ENCODE peak calls at places on chromosome 18, in ten cellular contexts. A is IMR-90, K is pancreas, Q is AG04449, W is transverse colon, D is body of pancreas, G is choroid plexus epithelial cell, T is AG10803, Y is hepatocyte, V is fibroblast of lung. N is an unnamed sample.

GRCh38 chr18:48713302-48713701 is 174.5 kb downstream of the CTIF start:
- DNase-seq in A (no peak), K (no peak), Q (no peak), W (no peak), D (peak; percentile 18), G (no peak), T (no peak), Y (no peak), V (no peak), N (peak; percentile 84)

GRCh38 chr18:25283769-25284168 is 68.2 kb downstream of the ZNF521 start:
- DNase-seq in A (no peak), K (no peak), Q (no peak), W (no peak), D (no peak), G (no peak), T (peak; percentile 28), Y (no peak), V (no peak), N (no peak)

GRCh38 chr18:36394486-36394885 is 97.0 kb downstream of the FHOD3 start:
- DNase-seq in A (no peak), K (no peak), Q (no peak), W (no peak), D (no peak), G (no peak), T (no peak), Y (no peak), V (no peak), N (no peak)

GRCh38 chr18:45050712-45051639 is 370.3 kb downstream of the SETBP1 start:
- DNase-seq in A (peak; percentile 96), K (no peak), Q (peak; percentile 60), W (no peak), D (no peak), G (peak; percentile 75), T (peak; percentile 87), Y (peak; percentile 68), V (peak; percentile 93), N (no peak)

GRCh38 chr18:68847219-68847860 is 49.5 kb downstream of the CCDC102B start:
- DNase-seq in A (peak; percentile 63), K (no peak), Q (no peak), W (no peak), D (no peak), G (peak; percentile 71), T (peak; percentile 48), Y (peak; percentile 16), V (peak; percentile 35), N (no peak)

GRCh38 chr18:48629730-48630324 is 91.0 kb downstream of the CTIF start:
- DNase-seq in A (peak; percentile 100), K (no peak), Q (peak; percentile 98), W (no peak), D (no peak), G (peak; percentile 93), T (peak; percentile 99), Y (peak; percentile 66), V (peak; percentile 99), N (no peak)

GRCh38 chr18:75784413-75784812 is 356.9 kb upstream of the SMIM21 start:
- DNase-seq in A (no peak), K (no peak), Q (no peak), W (no peak), D (no peak), G (no peak), T (no peak), Y (no peak), V (no peak), N (no peak)

GRCh38 chr18:71673954-71674353 is 870.2 kb downstream of the CBLN2 start:
- DNase-seq in A (no peak), K (no peak), Q (no peak), W (no peak), D (no peak), G (no peak), T (no peak), Y (no peak), V (no peak), N (no peak)

GRCh38 chr18:61948842-61949438 is 56.1 kb upstream of the RNF152 start:
- DNase-seq in A (no peak), K (no peak), Q (no peak), W (no peak), D (no peak), G (peak; percentile 20), T (no peak), Y (no peak), V (no peak), N (no peak)

GRCh38 chr18:39732918-39733317 is 2167.3 kb upstream of the CELF4 start:
- DNase-seq in A (no peak), K (no peak), Q (no peak), W (no peak), D (no peak), G (no peak), T (no peak), Y (no peak), V (no peak), N (no peak)
- TF ChIP-seq CTCF in A (peak; percentile 10), K (no peak), Q (no peak), W (no peak), D (no peak), G (peak; percentile 30), T (no peak), Y (no peak), V (no peak), N (no peak)

DNA sequence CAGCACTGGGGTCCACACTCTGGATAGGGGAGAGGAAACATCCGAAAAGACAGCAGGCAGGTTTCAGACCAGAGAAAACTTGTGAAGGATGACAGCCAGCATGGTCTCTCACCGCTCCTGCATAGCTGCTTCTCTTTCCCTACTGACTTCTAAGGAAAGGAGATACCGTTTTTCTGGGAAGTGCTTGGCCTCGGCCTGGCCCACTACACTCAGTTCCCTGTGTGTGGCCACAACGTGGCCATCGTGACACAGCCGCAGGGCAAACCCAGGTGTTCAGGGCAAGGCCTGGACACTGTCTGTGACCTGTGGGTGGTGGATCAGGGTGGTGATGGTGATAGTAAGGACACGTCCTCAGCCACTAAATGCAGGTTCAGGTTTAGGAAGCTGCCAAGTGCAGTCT is 34.2 kb upstream of the ACAA2 start:
- DNase-seq in A (no peak), K (no peak), Q (no peak), W (no peak), D (no peak), G (no peak), T (no peak), Y (no peak), V (no peak), N (no peak)
- H3K4me3 ChIP-seq in A (no peak overlapping the region), K (no peak overlapping the region), Q (no peak overlapping the region), W (no peak overlapping the region), D (no peak overlapping the region), G (no peak overlapping the region), T (no peak overlapping the region), Y (no peak overlapping the region), V (no peak overlapping the region), N (no peak overlapping the region)

DNA sequence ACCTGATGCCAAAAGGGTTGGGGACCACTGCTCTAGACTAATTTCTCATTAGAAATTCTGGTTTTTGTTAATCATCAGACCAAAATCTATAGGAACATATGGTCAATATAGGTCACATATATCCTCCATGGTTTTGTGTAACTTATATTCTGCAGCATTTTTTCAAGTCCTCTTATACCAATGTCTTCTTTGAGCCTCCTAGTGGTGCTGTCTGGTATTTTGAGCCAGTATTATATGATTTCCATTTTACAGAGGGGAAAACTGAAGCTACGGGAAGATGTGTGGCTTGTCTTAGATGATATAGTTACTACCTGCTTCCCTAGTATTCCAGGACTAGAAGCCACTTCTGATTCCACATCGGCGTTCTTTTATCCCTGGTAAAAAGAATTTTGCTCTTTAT is 13.8 kb downstream of the MAPK4 start:
- DNase-seq in A (no peak), K (no peak), Q (no peak), W (no peak), D (no peak), G (peak; percentile 6), T (no peak), Y (no peak), V (no peak), N (no peak)
- TF ChIP-seq CTCF in A (no peak), K (no peak), Q (no peak), W (no peak), D (no peak), G (peak; percentile 38), T (peak; percentile 9), Y (no peak), V (no peak), N (no peak)

GRCh38 chr18:9753863-9754262 is 45.8 kb downstream of the RAB31 start:
- DNase-seq in A (no peak), K (no peak), Q (no peak), W (no peak), D (no peak), G (no peak), T (no peak), Y (no peak), V (peak; percentile 71), N (no peak)
- H3K4me3 ChIP-seq in A (no peak overlapping the region), K (no peak overlapping the region), Q (no peak overlapping the region), W (no peak overlapping the region), D (no peak overlapping the region), G (no peak overlapping the region), T (no peak overlapping the region), Y (no peak overlapping the region), V (no peak overlapping the region), N (no peak overlapping the region)

GRCh38 chr18:35376393-35376741 is 770 bp downstream of the ZNF396 start:
- DNase-seq in A (no peak), K (peak; percentile 19), Q (no peak), W (peak; percentile 51), D (peak; percentile 36), G (no peak), T (no peak), Y (peak; percentile 30), V (no peak), N (no peak)
- TF ChIP-seq CTCF in A (no peak), K (no peak), Q (no peak), W (no peak), D (peak; percentile 21), G (peak; percentile 5), T (no peak), Y (no peak), V (no peak), N (no peak)

DNA sequence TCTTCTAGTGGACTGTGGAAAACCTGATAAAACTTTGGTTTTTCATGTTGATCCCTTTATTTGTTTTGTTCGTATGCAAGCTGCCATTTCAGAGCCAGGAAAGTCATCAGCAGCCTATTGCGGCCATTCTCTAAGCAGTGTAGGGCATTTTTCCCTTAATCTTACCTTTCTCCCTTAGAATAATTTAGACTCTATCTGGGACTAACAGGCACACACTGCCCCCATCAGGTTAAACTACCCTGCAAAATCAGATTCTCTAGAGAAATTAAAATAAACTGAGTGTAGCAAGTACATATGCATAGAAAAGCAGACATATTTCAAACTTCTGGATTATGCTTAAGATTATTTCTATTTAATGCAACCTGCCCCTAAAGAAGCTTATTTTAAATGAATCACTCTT is 347.4 kb downstream of the METTL4 start:
- DNase-seq in A (peak; percentile 6), K (no peak), Q (no peak), W (no peak), D (no peak), G (peak; percentile 76), T (peak; percentile 11), Y (peak; percentile 58), V (peak; percentile 42), N (no peak)
- H3K4me3 ChIP-seq in A (no peak overlapping the region), K (no peak overlapping the region), Q (no peak overlapping the region), W (no peak overlapping the region), D (no peak overlapping the region), G (peak overlapping the region; percentile 41), T (no peak overlapping the region), Y (no peak overlapping the region), V (peak overlapping the region; percentile 36), N (peak overlapping the region; percentile 18)

GRCh38 chr18:3441290-3441689 is 8.7 kb upstream of the TGIF1 start:
- DNase-seq in A (no peak), K (no peak), Q (no peak), W (peak; percentile 18), D (peak; percentile 36), G (peak; percentile 65), T (peak; percentile 41), Y (peak; percentile 35), V (no peak), N (no peak)
- TF ChIP-seq CTCF in A (peak; percentile 31), K (no peak), Q (peak; percentile 18), W (no peak), D (peak; percentile 40), G (peak; percentile 59), T (peak; percentile 44), Y (peak; percentile 40), V (no peak), N (peak; percentile 29)

N was measured in uterus.